ENCODE peak calls at places on chromosomes 4 and X, in six cellular contexts. One of them, this sample, is unnamed.

GRCh38 chr4:98601719-98602118 is 56.7 kb downstream of the TSPAN5 start:
- DNase-seq in GM12878: no peak
- DNase-seq in H1: no peak
- DNase-seq in GM12892: no peak
- DNase-seq in K562: no peak
- DNase-seq in HepG2: no peak
- DNase-seq in this sample: no peak

GRCh38 chr4:123351713-123352112 is 44.9 kb upstream of the SPRY1 start:
- DNase-seq in H1: no peak
- DNase-seq in GM12892: no peak
- DNase-seq in GM12878: no peak
- DNase-seq in K562: no peak
- DNase-seq in HepG2: no peak
- DNase-seq in this sample: no peak

GRCh38 chr4:152344001-152344400 is 191.9 kb downstream of the FBXW7 start:
- DNase-seq in GM12878: no peak
- DNase-seq in H1: no peak
- DNase-seq in HepG2: no peak
- DNase-seq in GM12892: no peak
- DNase-seq in K562: no peak
- DNase-seq in this sample: no peak

GRCh38 chr4:83548151-83548905 is 12.4 kb downstream of the GPAT3 start:
- DNase-seq in GM12892: peak
- DNase-seq in GM12878: peak
- DNase-seq in K562: peak
- DNase-seq in HepG2: peak
- DNase-seq in H1: no peak
- DNase-seq in this sample: no peak

GRCh38 chr4:175935016-175935661 is 123.1 kb upstream of the GPM6A start:
- DNase-seq in GM12892: no peak
- DNase-seq in HepG2: peak
- DNase-seq in GM12878: no peak
- DNase-seq in K562: no peak
- DNase-seq in H1: no peak
- DNase-seq in this sample: no peak

GRCh38 chrX:40058719-40059118 is 39.0 kb downstream of the BCOR start:
- DNase-seq in GM12892: no peak
- DNase-seq in H1: no peak
- DNase-seq in K562: no peak
- DNase-seq in GM12878: no peak
- DNase-seq in HepG2: no peak
- DNase-seq in this sample: no peak

GRCh38 chr4:138938371-138938699 is 77.2 kb upstream of the NOCT start:
- DNase-seq in K562: no peak
- DNase-seq in H1: no peak
- DNase-seq in GM12892: no peak
- DNase-seq in GM12878: no peak
- DNase-seq in HepG2: peak
- DNase-seq in this sample: no peak

GRCh38 chrX:37302569-37302968 is 46.6 kb upstream of the PRRG1 start:
- DNase-seq in K562: no peak
- DNase-seq in GM12878: no peak
- DNase-seq in H1: peak
- DNase-seq in GM12892: no peak
- DNase-seq in HepG2: peak
- DNase-seq in this sample: no peak

GRCh38 chrX:103073442-103073841 is 9.5 kb upstream of the BEX1 start:
- DNase-seq in GM12878: no peak
- DNase-seq in H1: no peak
- DNase-seq in GM12892: no peak
- DNase-seq in HepG2: no peak
- DNase-seq in K562: no peak
- DNase-seq in this sample: no peak

GRCh38 chrX:109793191-109793590 is 60.1 kb upstream of the ACSL4 start:
- DNase-seq in HepG2: no peak
- DNase-seq in GM12892: no peak
- DNase-seq in H1: no peak
- DNase-seq in K562: no peak
- DNase-seq in GM12878: no peak
- DNase-seq in this sample: no peak

GRCh38 chrX:46588263-46588662 is 14.7 kb downstream of the CHST7 start:
- DNase-seq in HepG2: no peak
- DNase-seq in H1: peak
- DNase-seq in K562: no peak
- DNase-seq in GM12878: no peak
- DNase-seq in GM12892: no peak
- DNase-seq in this sample: no peak

GRCh38 chr4:13534344-13535063 is 9.8 kb downstream of the NKX3-2 start:
- DNase-seq in H1: peak
- DNase-seq in HepG2: no peak
- DNase-seq in GM12878: no peak
- DNase-seq in K562: no peak
- DNase-seq in GM12892: no peak
- DNase-seq in this sample: no peak

GRCh38 chr4:10590896-10591295 is 93.7 kb downstream of the CLNK start:
- DNase-seq in GM12892: no peak
- DNase-seq in GM12878: no peak
- DNase-seq in K562: no peak
- DNase-seq in HepG2: no peak
- DNase-seq in H1: no peak
- DNase-seq in this sample: no peak

GRCh38 chrX:48540015-48540350 is 469 bp downstream of the TBC1D25 start:
- DNase-seq in GM12878: no peak
- DNase-seq in H1: no peak
- DNase-seq in K562: peak
- DNase-seq in GM12892: no peak
- DNase-seq in HepG2: peak
- DNase-seq in this sample: no peak

GRCh38 chrX:49300703-49301102 is 2.7 kb upstream of the GAGE10 start:
- DNase-seq in HepG2: no peak
- DNase-seq in GM12892: no peak
- DNase-seq in GM12878: no peak
- DNase-seq in H1: no peak
- DNase-seq in K562: no peak
- DNase-seq in this sample: no peak

DNA sequence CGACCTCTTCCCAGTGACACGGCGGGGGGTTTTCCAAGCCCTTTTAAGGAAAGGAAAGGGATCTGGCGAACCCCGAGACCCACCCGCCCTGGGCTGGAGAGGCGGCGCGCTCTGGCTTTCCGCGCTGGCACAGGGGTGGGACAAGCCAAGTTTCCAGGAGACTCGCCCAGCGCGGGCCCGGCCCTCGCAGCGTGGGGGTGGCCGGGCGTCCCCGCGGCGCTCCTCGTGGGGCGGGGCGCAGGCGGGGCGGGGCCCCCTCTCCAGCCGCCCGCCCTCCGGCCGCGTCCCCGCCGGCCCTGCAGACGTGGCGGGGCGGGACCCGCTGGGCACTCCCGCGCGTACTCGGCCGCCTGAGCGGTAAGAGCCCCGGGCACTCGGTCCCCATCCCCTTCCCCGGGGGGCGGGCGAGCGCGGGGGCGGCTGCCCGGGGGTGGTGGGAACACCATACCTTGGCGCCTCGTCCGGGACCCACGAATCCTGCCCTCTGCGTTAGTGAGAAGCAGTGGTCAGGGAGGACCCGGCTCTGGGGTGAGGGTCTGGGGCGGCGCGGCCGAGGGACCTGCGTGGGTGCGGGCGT is at the start of gene FAM114A1:
- DNase-seq in GM12878: no peak
- DNase-seq in GM12892: peak
- DNase-seq in K562: peak
- DNase-seq in H1: peak
- DNase-seq in HepG2: peak
- DNase-seq in this sample: peak
- TF ChIP-seq POLR2AphosphoS5 in GM12878: no peak
- TF ChIP-seq POLR2AphosphoS5 in GM12892: no peak
- TF ChIP-seq POLR2AphosphoS5 in K562: peak
- TF ChIP-seq POLR2AphosphoS5 in H1: no peak
- TF ChIP-seq POLR2AphosphoS5 in HepG2: peak
- TF ChIP-seq POLR2AphosphoS5 in this sample: no peak

DNA sequence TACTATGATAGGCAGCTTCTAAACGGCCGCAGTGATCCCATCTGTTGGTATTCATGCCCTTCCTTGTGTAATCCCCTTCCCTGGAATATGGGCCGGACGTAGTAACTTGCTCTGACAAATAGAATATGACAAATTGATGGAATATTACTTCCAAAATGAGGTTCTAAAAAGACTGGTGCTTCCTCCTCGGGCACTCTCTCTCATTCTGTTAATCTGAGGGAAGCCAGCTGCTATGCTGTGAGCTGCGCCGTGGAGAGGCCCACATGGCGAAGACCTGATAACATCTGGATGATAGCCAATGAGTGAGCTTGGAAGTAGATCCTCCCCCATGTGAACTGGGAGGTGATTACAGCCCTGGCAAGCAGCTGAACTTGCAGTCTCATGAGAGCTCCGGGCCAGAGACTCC is 27.2 kb upstream of the SLC25A4 start:
- DNase-seq in K562: peak
- DNase-seq in HepG2: peak
- DNase-seq in GM12878: no peak
- DNase-seq in H1: peak
- DNase-seq in GM12892: no peak
- DNase-seq in this sample: no peak
- TF ChIP-seq POLR2A in K562: peak
- TF ChIP-seq POLR2A in HepG2: no peak
- TF ChIP-seq POLR2A in GM12878: no peak
- TF ChIP-seq POLR2A in H1: peak
- TF ChIP-seq POLR2A in GM12892: no peak
- TF ChIP-seq POLR2A in this sample: no peak

GRCh38 chr4:912548-913279 is 19.4 kb downstream of the GAK start:
- DNase-seq in GM12892: no peak
- DNase-seq in GM12878: no peak
- DNase-seq in H1: no peak
- DNase-seq in HepG2: no peak
- DNase-seq in K562: no peak
- DNase-seq in this sample: no peak
- TF ChIP-seq TAF1 in GM12892: no peak
- TF ChIP-seq TAF1 in GM12878: no peak
- TF ChIP-seq TAF1 in H1: no peak
- TF ChIP-seq TAF1 in HepG2: no peak
- TF ChIP-seq TAF1 in K562: no peak
- TF ChIP-seq TAF1 in this sample: no peak

GRCh38 chr4:161803171-161803570 is 360.6 kb downstream of the FSTL5 start:
- DNase-seq in GM12878: no peak
- DNase-seq in GM12892: no peak
- DNase-seq in H1: no peak
- DNase-seq in K562: no peak
- DNase-seq in HepG2: no peak
- DNase-seq in this sample: no peak

GRCh38 chr4:161799687-161800086 is 364.1 kb downstream of the FSTL5 start:
- DNase-seq in GM12878: no peak
- DNase-seq in GM12892: no peak
- DNase-seq in K562: no peak
- DNase-seq in HepG2: peak
- DNase-seq in H1: no peak
- DNase-seq in this sample: no peak
- TF ChIP-seq POLR2AphosphoS5 in GM12878: no peak
- TF ChIP-seq POLR2AphosphoS5 in GM12892: no peak
- TF ChIP-seq POLR2AphosphoS5 in K562: no peak
- TF ChIP-seq POLR2AphosphoS5 in HepG2: no peak
- TF ChIP-seq POLR2AphosphoS5 in H1: no peak
- TF ChIP-seq POLR2AphosphoS5 in this sample: no peak

GRCh38 chr4:24912252-24913098 is at the start of gene CCDC149:
- DNase-seq in GM12892: no peak
- DNase-seq in HepG2: peak
- DNase-seq in K562: peak
- DNase-seq in GM12878: no peak
- DNase-seq in H1: peak
- DNase-seq in this sample: peak
- TF ChIP-seq POLR2A in GM12892: no peak
- TF ChIP-seq POLR2A in HepG2: no peak
- TF ChIP-seq POLR2A in K562: no peak
- TF ChIP-seq POLR2A in GM12878: no peak
- TF ChIP-seq POLR2A in H1: no peak
- TF ChIP-seq POLR2A in this sample: no peak

DNA sequence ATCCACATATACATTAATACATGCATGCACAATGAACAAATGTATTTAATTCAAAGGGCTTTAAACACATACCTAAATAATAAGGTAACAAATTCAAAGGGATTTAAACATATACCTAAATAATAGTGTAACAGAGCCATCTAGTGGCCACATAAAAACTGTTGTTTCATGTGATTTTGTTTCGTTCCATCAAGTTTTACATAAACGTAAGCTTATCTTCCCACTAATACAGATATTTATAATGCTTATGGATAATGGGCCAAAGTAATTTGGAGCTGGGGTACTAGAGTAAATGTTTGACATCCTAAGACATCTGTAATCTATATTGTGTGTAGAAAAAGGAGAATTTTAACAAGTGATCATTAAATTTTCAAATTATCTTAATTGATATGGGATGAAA is 82.3 kb downstream of the PRSS12 start:
- DNase-seq in GM12892: no peak
- DNase-seq in K562: no peak
- DNase-seq in GM12878: no peak
- DNase-seq in HepG2: peak
- DNase-seq in H1: no peak
- DNase-seq in this sample: no peak
- TF ChIP-seq TAF1 in GM12892: no peak
- TF ChIP-seq TAF1 in K562: no peak
- TF ChIP-seq TAF1 in GM12878: no peak
- TF ChIP-seq TAF1 in HepG2: no peak
- TF ChIP-seq TAF1 in H1: no peak
- TF ChIP-seq TAF1 in this sample: no peak